ENCODE peak calls at places on chromosomes 1 and 21, in ten cellular contexts. T is NB4, V is A549, C is transverse colon, J is HCT116, B is erythroblast, I is esophagus muscularis mucosa, F is stomach, Y is breast epithelium, Q is right lobe of liver. H is an unnamed sample.

GRCh38 chr1:111372336-111372965 is 55.1 kb downstream of the OVGP1 start:
- DNase-seq in T (no peak), V (no peak), C (no peak), J (no peak), B (no peak), I (no peak), F (no peak), Y (no peak), Q (no peak), H (no peak)

GRCh38 chr1:58893257-58893869 is 109.5 kb upstream of the JUN start:
- DNase-seq in T (no peak), V (no peak), C (peak; percentile 78), J (no peak), B (peak; percentile 10), I (peak; percentile 17), F (peak; percentile 91), Y (no peak), Q (no peak), H (no peak)

GRCh38 chr1:2240251-2241156 is 12.4 kb downstream of the SKI start:
- DNase-seq in T (peak; percentile 47), V (no peak), C (peak; percentile 69), J (no peak), B (no peak), I (no peak), F (peak; percentile 87), Y (peak; percentile 84), Q (peak; percentile 93), H (no peak)

GRCh38 chr1:248926401-248927182 is 20.6 kb downstream of the PGBD2 start:
- DNase-seq in T (peak; percentile 65), V (no peak), C (no peak), J (no peak), B (peak; percentile 27), I (no peak), F (no peak), Y (no peak), Q (no peak), H (no peak)

GRCh38 chr1:1598051-1598719 is 1.8 kb downstream of the FNDC10 start:
- DNase-seq in T (peak; percentile 6), V (no peak), C (no peak), J (no peak), B (no peak), I (no peak), F (no peak), Y (no peak), Q (no peak), H (no peak)

GRCh38 chr1:225707824-225708223 is 54.9 kb upstream of the ENAH start:
- DNase-seq in T (no peak), V (no peak), C (no peak), J (no peak), B (no peak), I (no peak), F (no peak), Y (no peak), Q (no peak), H (no peak)

GRCh38 chr1:245118806-245119205 is 36.0 kb upstream of the KIF26B start:
- DNase-seq in T (no peak), V (no peak), C (no peak), J (no peak), B (no peak), I (no peak), F (no peak), Y (no peak), Q (no peak), H (peak; percentile 9)

GRCh38 chr21:35294231-35294898 is 245.3 kb upstream of the RUNX1 start:
- DNase-seq in T (no peak), V (no peak), C (peak; percentile 78), J (peak; percentile 86), B (no peak), I (no peak), F (peak; percentile 54), Y (peak; percentile 90), Q (no peak), H (no peak)

GRCh38 chr1:219329606-219330005 is 155.9 kb downstream of the LYPLAL1 start:
- DNase-seq in T (no peak), V (no peak), C (no peak), J (no peak), B (no peak), I (no peak), F (no peak), Y (no peak), Q (no peak), H (no peak)

GRCh38 chr21:22019766-22020165 is 1021.6 kb downstream of the NCAM2 start:
- DNase-seq in T (no peak), V (no peak), C (no peak), J (no peak), B (no peak), I (no peak), F (no peak), Y (no peak), Q (no peak), H (no peak)

GRCh38 chr1:169495050-169495740 is 9.5 kb upstream of the SLC19A2 start:
- DNase-seq in T (no peak), V (no peak), C (no peak), J (no peak), B (no peak), I (no peak), F (no peak), Y (no peak), Q (no peak), H (no peak)

GRCh38 chr1:89125571-89126233 is at the start of gene GBP2:
- DNase-seq in T (peak; percentile 84), V (peak; percentile 26), C (no peak), J (no peak), B (no peak), I (no peak), F (no peak), Y (no peak), Q (no peak), H (peak; percentile 73)
- TF ChIP-seq POLR2A in T (no peak), V (no peak), C (peak; percentile 61), J (no peak), B (no peak), I (no peak), F (no peak), Y (peak; percentile 31), Q (peak; percentile 77), H (no peak)

DNA sequence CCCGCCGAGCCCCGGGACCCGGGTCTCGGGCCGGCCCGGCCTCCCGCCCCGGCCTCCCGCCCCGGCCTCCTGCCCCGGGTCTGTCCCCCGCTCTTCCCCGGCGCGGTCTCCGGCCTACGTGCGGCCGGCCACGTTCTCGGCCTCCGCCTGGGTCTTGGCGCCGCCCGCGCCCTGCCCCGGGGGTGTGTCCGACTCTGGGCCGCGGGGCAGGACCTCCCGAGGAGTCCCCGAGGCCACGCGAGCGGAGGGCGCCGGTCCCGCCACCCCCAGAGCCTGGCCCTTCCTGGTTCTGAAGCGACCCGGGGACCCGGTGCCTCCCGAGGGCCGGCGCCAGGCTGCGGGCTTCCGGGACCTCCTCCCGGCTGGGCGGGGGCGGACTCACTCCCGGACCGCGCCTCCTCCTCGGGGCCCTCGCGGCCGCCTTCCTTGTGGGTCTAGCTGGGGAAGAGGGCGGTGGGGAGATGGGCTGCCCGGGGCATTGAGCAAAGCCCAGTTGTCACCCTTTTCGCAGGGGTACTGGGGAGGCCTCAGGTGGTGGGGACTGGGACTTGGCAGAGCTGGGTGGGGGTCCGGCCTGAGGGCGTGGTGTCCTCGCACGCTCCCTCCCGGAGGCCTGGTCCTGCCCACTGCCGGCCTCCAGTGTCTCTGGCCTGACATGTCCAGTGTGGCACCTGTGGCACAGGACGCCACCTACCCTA is 558 bp downstream of the PFKL start:
- DNase-seq in T (peak; percentile 72), V (peak; percentile 42), C (peak; percentile 87), J (no peak), B (peak; percentile 58), I (peak; percentile 95), F (peak; percentile 87), Y (peak; percentile 58), Q (peak; percentile 80), H (peak; percentile 95)
- TF ChIP-seq POLR2A in T (no peak), V (no peak), C (peak; percentile 85), J (no peak), B (no peak), I (no peak), F (no peak), Y (no peak), Q (peak; percentile 65), H (no peak)

GRCh38 chr1:182784556-182785171 is 4.9 kb upstream of the NPL start:
- DNase-seq in T (peak; percentile 63), V (peak; percentile 44), C (no peak), J (peak; percentile 28), B (peak; percentile 60), I (no peak), F (no peak), Y (no peak), Q (no peak), H (no peak)

GRCh38 chr1:182787002-182787324 is 2.6 kb upstream of the NPL start:
- DNase-seq in T (no peak), V (no peak), C (no peak), J (no peak), B (no peak), I (no peak), F (no peak), Y (no peak), Q (no peak), H (no peak)

GRCh38 chr1:182786223-182787001 is 3.2 kb upstream of the NPL start:
- DNase-seq in T (peak; percentile 79), V (peak; percentile 78), C (peak; percentile 66), J (peak; percentile 61), B (peak; percentile 73), I (no peak), F (peak; percentile 55), Y (no peak), Q (peak; percentile 68), H (no peak)

GRCh38 chr1:182791464-182792179 is 2.0 kb downstream of the NPL start:
- DNase-seq in T (no peak), V (no peak), C (no peak), J (no peak), B (peak; percentile 96), I (no peak), F (no peak), Y (no peak), Q (no peak), H (no peak)

GRCh38 chr1:182789138-182790076 is at the start of gene NPL:
- DNase-seq in T (peak; percentile 89), V (peak; percentile 68), C (peak; percentile 88), J (no peak), B (peak; percentile 90), I (peak; percentile 95), F (peak; percentile 85), Y (peak; percentile 72), Q (peak; percentile 91), H (peak; percentile 97)
- TF ChIP-seq POLR2A in T (peak; percentile 64), V (peak; percentile 54), C (peak; percentile 80), J (no peak), B (peak; percentile 99), I (peak; percentile 56), F (no peak), Y (peak; percentile 37), Q (peak; percentile 98), H (no peak)

DNA sequence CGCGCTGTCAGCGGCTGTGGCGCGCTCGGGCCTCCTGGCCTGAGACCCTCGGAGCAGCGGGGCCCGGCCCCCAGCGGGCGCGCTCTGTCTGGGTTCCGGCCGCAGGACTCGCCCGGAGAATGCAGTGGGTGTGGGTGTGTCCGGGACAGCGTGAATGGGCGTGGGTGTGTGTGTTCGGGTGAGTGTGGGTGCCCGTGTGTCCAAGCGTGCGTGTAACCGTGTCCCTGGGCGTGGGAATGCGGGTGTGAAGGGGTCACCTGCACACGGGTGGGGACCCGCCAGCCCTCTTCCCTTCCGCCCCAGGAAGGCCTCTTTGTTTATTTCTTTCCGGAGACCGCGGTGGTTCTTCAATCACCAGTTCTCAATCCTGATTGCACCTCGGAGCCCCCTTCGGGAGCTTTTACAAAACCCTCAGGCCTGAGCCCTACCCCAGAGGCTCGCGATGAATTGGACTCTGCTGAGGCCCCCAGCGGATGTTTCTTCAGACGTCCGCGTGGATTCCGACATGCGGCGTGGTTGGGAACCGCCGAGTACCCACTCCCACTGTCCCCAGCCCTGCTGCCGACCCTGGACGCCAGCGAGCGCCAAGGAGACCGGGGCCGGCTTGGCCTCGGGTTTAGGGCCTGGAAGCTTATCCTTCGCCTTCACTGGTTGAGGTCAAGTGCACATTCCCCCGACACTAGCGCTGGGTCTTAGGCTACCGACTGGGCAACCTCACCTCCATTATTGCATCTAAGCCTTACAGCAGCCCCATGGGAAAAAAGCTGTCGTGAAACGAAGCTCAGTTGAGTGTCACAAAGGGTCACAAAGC is 19.3 kb downstream of the SERTAD4 start:
- DNase-seq in T (no peak), V (no peak), C (peak; percentile 44), J (no peak), B (no peak), I (no peak), F (peak; percentile 43), Y (no peak), Q (no peak), H (no peak)
- TF ChIP-seq POLR2A in T (no peak), V (no peak), C (no peak), J (no peak), B (no peak), I (no peak), F (no peak), Y (no peak), Q (no peak), H (no peak)

H was measured in spleen.